ENCODE peak calls at places on chromosomes 4 and X, in eight cellular contexts. N is NCI-H748 treated with DMSO at 0.1 percent for 48 hours; Y is GM23248; Z is SW480; K is iris pigment epithelial cell; W is activated T-helper 1 cell treated with anti-CD3 and anti-CD28 coated beads, Interleukin-12 subunit alpha, Interleukin-12 subunit beta, Interleukin-2, Interleukin-4 antibody, amounts not matched to agents 30 ng/mL and 10 ng/mL and 1 ng/mL, durations not matched to agents 14 hours and 24 hours and 36 hours; R is nucleus accumbens; D is psoas muscle. I is an unnamed sample.

GRCh38 chr4:145435646-145436045 is 46.0 kb upstream of the SMAD1 start:
- DNase-seq in N (no peak), Y (no peak), Z (no peak), K (no peak), W (no peak), R (no peak), D (no peak), I (no peak)

GRCh38 chr4:65461781-65462180 is 208.5 kb downstream of the EPHA5 start:
- DNase-seq in N (no peak), Y (no peak), Z (no peak), K (no peak), W (no peak), R (no peak), D (no peak), I (no peak)

GRCh38 chr4:176883681-176884418 is 91.1 kb upstream of the VEGFC start:
- DNase-seq in N (no peak), Y (peak), Z (no peak), K (peak), W (no peak), R (no peak), D (no peak), I (no peak)

GRCh38 chr4:8146158-8146557 is 12.5 kb downstream of the ABLIM2 start:
- DNase-seq in N (no peak), Y (no peak), Z (no peak), K (no peak), W (no peak), R (no peak), D (no peak), I (no peak)

GRCh38 chr4:56226579-56226978 is 160.7 kb downstream of the AASDH start:
- DNase-seq in N (no peak), Y (no peak), Z (no peak), K (no peak), W (no peak), R (no peak), D (no peak), I (no peak)

GRCh38 chr4:53899544-53900274 is 164.7 kb downstream of the CHIC2 start:
- DNase-seq in N (no peak), Y (peak), Z (no peak), K (peak), W (no peak), R (no peak), D (no peak), I (no peak)

GRCh38 chr4:172995704-172996103 is 172.9 kb upstream of the GALNT7 start:
- DNase-seq in N (no peak), Y (no peak), Z (no peak), K (no peak), W (no peak), R (no peak), D (no peak), I (no peak)

GRCh38 chrX:115344885-115345653 is 55.6 kb downstream of the LUZP4 start:
- DNase-seq in N (peak), Y (peak), Z (peak), K (peak), W (no peak), R (peak), D (peak), I (peak)

GRCh38 chrX:100494570-100494969 is 84.5 kb upstream of the PCDH19 start:
- DNase-seq in N (no peak), Y (no peak), Z (no peak), K (no peak), W (no peak), R (no peak), D (no peak), I (no peak)

GRCh38 chr4:141455651-141456050 is 180.7 kb upstream of the IL15 start:
- DNase-seq in N (no peak), Y (peak), Z (no peak), K (peak), W (no peak), R (no peak), D (no peak), I (no peak)

GRCh38 chrX:23779025-23779424 is 3.9 kb upstream of the SAT1 start:
- DNase-seq in N (no peak), Y (peak), Z (no peak), K (peak), W (no peak), R (no peak), D (no peak), I (no peak)

GRCh38 chrX:39729834-39730670 is 367.7 kb downstream of the BCOR start:
- DNase-seq in N (no peak), Y (peak), Z (peak), K (no peak), W (no peak), R (no peak), D (no peak), I (no peak)

GRCh38 chr4:925771-926500 is 6.2 kb downstream of the GAK start:
- DNase-seq in N (no peak), Y (no peak), Z (no peak), K (no peak), W (no peak), R (no peak), D (no peak), I (peak)

GRCh38 chr4:120718979-120719566 is 203.5 kb downstream of the PRDM5 start:
- DNase-seq in N (peak), Y (peak), Z (peak), K (peak), W (no peak), R (no peak), D (no peak), I (no peak)

GRCh38 chrX:154486052-154486395 is 391 bp downstream of the UBL4A start:
- DNase-seq in N (no peak), Y (peak), Z (no peak), K (no peak), W (peak), R (no peak), D (peak), I (no peak)

GRCh38 chr4:77104405-77105292 is 28.9 kb upstream of the CCNI start:
- DNase-seq in N (peak), Y (peak), Z (no peak), K (peak), W (no peak), R (no peak), D (peak), I (peak)

GRCh38 chr4:38449506-38450174 is 214.4 kb upstream of the KLF3 start:
- DNase-seq in N (no peak), Y (peak), Z (no peak), K (peak), W (no peak), R (no peak), D (no peak), I (no peak)

GRCh38 chr4:967113-968104 is 6.0 kb downstream of the DGKQ start:
- DNase-seq in N (no peak), Y (no peak), Z (no peak), K (peak), W (no peak), R (no peak), D (peak), I (no peak)

GRCh38 chr4:113905301-113905700 is 74.1 kb downstream of the ARSJ start:
- DNase-seq in N (no peak), Y (no peak), Z (no peak), K (peak), W (no peak), R (no peak), D (no peak), I (no peak)

GRCh38 chr4:3218824-3219760 is 29.9 kb upstream of the MSANTD1 start:
- DNase-seq in N (no peak), Y (no peak), Z (no peak), K (no peak), W (no peak), R (no peak), D (peak), I (peak)

GRCh38 chr4:72325215-72325614 is 243.8 kb downstream of the ADAMTS3 start:
- DNase-seq in N (no peak), Y (peak), Z (no peak), K (no peak), W (no peak), R (no peak), D (no peak), I (no peak)

GRCh38 chrX:22126311-22126710 is 94.2 kb downstream of the PHEX start:
- DNase-seq in N (no peak), Y (peak), Z (no peak), K (peak), W (no peak), R (no peak), D (no peak), I (no peak)

GRCh38 chr4:3407930-3408792 is 33.6 kb upstream of the HGFAC start:
- DNase-seq in N (no peak), Y (no peak), Z (no peak), K (no peak), W (no peak), R (no peak), D (peak), I (no peak)

GRCh38 chrX:127943570-127943969 is 108.6 kb downstream of the ACTRT1 start:
- DNase-seq in N (no peak), Y (no peak), Z (no peak), K (no peak), W (no peak), R (no peak), D (no peak), I (no peak)

GRCh38 chrX:48685416-48685815 is 1.8 kb downstream of the WAS start:
- DNase-seq in N (no peak), Y (no peak), Z (no peak), K (no peak), W (no peak), R (no peak), D (no peak), I (no peak)

GRCh38 chrX:70769659-70770232 is 138.8 kb downstream of the TEX11 start:
- DNase-seq in N (peak), Y (peak), Z (peak), K (peak), W (no peak), R (no peak), D (no peak), I (no peak)

GRCh38 chrX:18286322-18286831 is 65.7 kb upstream of the BEND2 start:
- DNase-seq in N (no peak), Y (no peak), Z (no peak), K (no peak), W (no peak), R (no peak), D (no peak), I (no peak)

GRCh38 chr4:84852081-84852480 is 114.4 kb downstream of the WDFY3 start:
- DNase-seq in N (peak), Y (no peak), Z (peak), K (peak), W (no peak), R (no peak), D (no peak), I (no peak)

GRCh38 chr4:124932447-124932846 is 219.9 kb upstream of the ANKRD50 start:
- DNase-seq in N (no peak), Y (no peak), Z (no peak), K (no peak), W (no peak), R (no peak), D (no peak), I (no peak)

GRCh38 chr4:38728651-38729141 is 54.1 kb downstream of the TLR10 start:
- DNase-seq in N (peak), Y (no peak), Z (peak), K (no peak), W (no peak), R (no peak), D (no peak), I (peak)

GRCh38 chrX:9510366-9510765 is 45.5 kb downstream of the TBL1X start:
- DNase-seq in N (no peak), Y (no peak), Z (no peak), K (no peak), W (no peak), R (no peak), D (no peak), I (no peak)

GRCh38 chr4:164027805-164028204 is 533.3 kb downstream of the TMA16 start:
- DNase-seq in N (no peak), Y (no peak), Z (no peak), K (no peak), W (no peak), R (no peak), D (no peak), I (no peak)

GRCh38 chrX:1466232-1466661 is 13.5 kb upstream of the ASMTL start:
- DNase-seq in N (no peak), Y (no peak), Z (no peak), K (no peak), W (peak), R (no peak), D (no peak), I (peak)

GRCh38 chrX:9207142-9207541 is 173.2 kb upstream of the FAM9B start:
- DNase-seq in N (no peak), Y (no peak), Z (no peak), K (peak), W (no peak), R (no peak), D (no peak), I (no peak)

GRCh38 chr4:74316397-74316796 is 8.1 kb downstream of the EPGN start:
- DNase-seq in N (no peak), Y (peak), Z (no peak), K (peak), W (no peak), R (no peak), D (no peak), I (no peak)

GRCh38 chr4:8820178-8821102 is 51.2 kb downstream of the HMX1 start:
- DNase-seq in N (no peak), Y (no peak), Z (no peak), K (no peak), W (no peak), R (no peak), D (no peak), I (peak)

I was measured in left lung.